ENCODE peak calls at places on chromosomes 13 and 19, in five cellular contexts. G is fibroblast of lung; J is LoVo; S is MCF 10A; I is stimulated activated CD8-positive, alpha-beta memory T cell treated with anti-CD3 and anti-CD28 coated beads, Interleukin-4, amount 100 ng/mL, for 24 hours. A is an unnamed sample.

GRCh38 chr13:37173214-37173613 is 67.8 kb upstream of the CSNK1A1L start:
- DNase-seq in G (peak), I (no peak), S (no peak), J (no peak), A (no peak)

GRCh38 chr19:49338691-49339363 is 3.6 kb downstream of the CD37 start:
- DNase-seq in J (peak), I (no peak), S (peak), G (peak), A (no peak)

GRCh38 chr13:30698023-30698422 is 37.3 kb upstream of the ALOX5AP start:
- DNase-seq in S (no peak), J (no peak), G (peak), I (no peak), A (no peak)

GRCh38 chr19:18193388-18194207 is 580 bp downstream of the MPV17L2 start:
- DNase-seq in J (no peak), G (no peak), I (no peak), S (no peak), A (no peak)

GRCh38 chr19:13153627-13154240 is 3.5 kb downstream of the IER2 start:
- DNase-seq in S (peak), G (peak), J (peak), I (no peak), A (no peak)

GRCh38 chr19:15180451-15181390 is 20.1 kb downstream of the NOTCH3 start:
- DNase-seq in S (no peak), I (no peak), G (no peak), J (peak), A (no peak)

GRCh38 chr13:45696610-45697226 is 5.4 kb upstream of the CBY2 start:
- DNase-seq in G (no peak), S (peak), J (no peak), I (no peak), A (no peak)

GRCh38 chr13:93716623-93717022 is 490.0 kb downstream of the GPC6 start:
- DNase-seq in G (no peak), I (no peak), S (no peak), J (no peak), A (no peak)

GRCh38 chr13:113835461-113836274 is 28.2 kb downstream of the GAS6 start:
- DNase-seq in I (no peak), S (no peak), G (peak), J (no peak), A (peak)

GRCh38 chr13:28035146-28035782 is 46.8 kb upstream of the URAD start:
- DNase-seq in S (peak), I (no peak), J (peak), G (no peak), A (no peak)

GRCh38 chr19:1408300-1409203 is 1.2 kb downstream of the DAZAP1 start:
- DNase-seq in S (peak), I (peak), G (peak), J (peak), A (no peak)

GRCh38 chr19:10510301-10510802 is 6.9 kb downstream of the S1PR5 start:
- DNase-seq in I (peak), J (no peak), G (no peak), S (peak), A (peak)

GRCh38 chr13:111491659-111492058 is 171.2 kb downstream of the TEX29 start:
- DNase-seq in J (no peak), G (no peak), I (no peak), S (no peak), A (no peak)

GRCh38 chr13:95644611-95645052 is at the start of gene DZIP1:
- DNase-seq in S (peak), G (peak), J (no peak), I (no peak), A (peak)

GRCh38 chr13:111555906-111556305 is 235.5 kb downstream of the TEX29 start:
- DNase-seq in S (no peak), G (no peak), I (no peak), J (no peak), A (no peak)